ENCODE peak calls at places on chromosomes 1 and 21, in eight cellular contexts. Q, I, P, R, N, E, J and L are unnamed samples.

GRCh38 chr1:57485643-57486042 is 61.8 kb upstream of the DAB1 start:
- DNase-seq in P (no peak), I (no peak), E (no peak), N (peak), R (no peak), J (no peak), Q (no peak), L (no peak)

GRCh38 chr21:46049890-46050650 is 47.8 kb upstream of the COL6A2 start:
- DNase-seq in P (no peak), Q (no peak), E (no peak), J (no peak), N (no peak), I (peak), R (no peak), L (no peak)

GRCh38 chr1:24385160-24385939 is 28.2 kb downstream of the STPG1 start:
- DNase-seq in E (no peak), I (peak), P (no peak), J (no peak), R (peak), Q (no peak), N (peak), L (no peak)

GRCh38 chr1:46495778-46496177 is 6.1 kb downstream of the DMBX1 start:
- DNase-seq in I (no peak), N (no peak), P (no peak), R (no peak), E (no peak), Q (no peak), J (no peak), L (no peak)

GRCh38 chr1:205792946-205793673 is 17.8 kb upstream of the RAB29 start:
- DNase-seq in R (no peak), Q (no peak), N (no peak), P (no peak), I (no peak), J (no peak), E (no peak), L (no peak)

GRCh38 chr1:103489881-103490280 is 35.6 kb upstream of the RNPC3 start:
- DNase-seq in N (no peak), I (no peak), J (no peak), R (no peak), Q (no peak), E (no peak), P (no peak), L (no peak)

GRCh38 chr1:174682419-174683008 is 234.8 kb downstream of the GPR52 start:
- DNase-seq in J (no peak), N (no peak), E (no peak), I (no peak), R (no peak), Q (no peak), P (no peak), L (no peak)

GRCh38 chr1:63794927-63795326 is 21.1 kb downstream of the ROR1 start:
- DNase-seq in N (no peak), I (no peak), J (no peak), R (no peak), P (no peak), Q (no peak), E (no peak), L (no peak)

GRCh38 chr1:21508580-21509350 is 458 bp upstream of the ALPL start:
- DNase-seq in R (peak), N (peak), Q (peak), P (peak), I (peak), J (peak), E (peak), L (peak)

GRCh38 chr1:112849967-112850641 is 105.9 kb downstream of the SLC16A1 start:
- DNase-seq in Q (no peak), J (no peak), I (no peak), N (no peak), E (no peak), P (no peak), R (no peak), L (no peak)